ENCODE peak calls at places on chromosomes 6 and 20, in seven cellular contexts. X is IMR-90, K is A549, V is NB4, P is spleen, E is esophagus squamous epithelium, G is suprapubic skin. N is an unnamed sample.

GRCh38 chr6:12718025-12718424 is 1.5 kb downstream of the PHACTR1 start:
- DNase-seq in X (peak), K (peak), V (no peak), P (no peak), E (no peak), G (no peak), N (no peak)

GRCh38 chr20:51400051-51400926 is 142.2 kb downstream of the NFATC2 start:
- DNase-seq in X (no peak), K (no peak), V (no peak), P (peak), E (peak), G (no peak), N (no peak)

GRCh38 chr6:124795879-124796838 is 166.1 kb upstream of the RNF217 start:
- DNase-seq in X (peak), K (no peak), V (peak), P (no peak), E (no peak), G (no peak), N (no peak)

GRCh38 chr20:11675920-11676617 is 241.6 kb upstream of the BTBD3 start:
- DNase-seq in X (peak), K (no peak), V (no peak), P (no peak), E (no peak), G (no peak), N (no peak)

GRCh38 chr20:14337400-14338171 is at the start of gene FLRT3:
- DNase-seq in X (peak), K (peak), V (peak), P (no peak), E (no peak), G (peak), N (no peak)

GRCh38 chr6:111646942-111647341 is 41.3 kb upstream of the TRAF3IP2 start:
- DNase-seq in X (peak), K (no peak), V (no peak), P (no peak), E (no peak), G (no peak), N (no peak)

GRCh38 chr6:56475736-56476457 is 166.8 kb downstream of the DST start:
- DNase-seq in X (peak), K (no peak), V (no peak), P (no peak), E (no peak), G (no peak), N (no peak)

GRCh38 chr6:155084431-155085123 is 89.5 kb downstream of the TIAM2 start:
- DNase-seq in X (peak), K (no peak), V (no peak), P (no peak), E (no peak), G (no peak), N (no peak)

GRCh38 chr20:4814696-4815252 is 93.1 kb downstream of the PRND start:
- DNase-seq in X (no peak), K (no peak), V (peak), P (peak), E (peak), G (peak), N (peak)

GRCh38 chr6:125444234-125444949 is 142.6 kb upstream of the HDDC2 start:
- DNase-seq in X (no peak), K (no peak), V (no peak), P (no peak), E (no peak), G (no peak), N (no peak)

GRCh38 chr6:135087403-135087802 is 32.8 kb upstream of the HBS1L start:
- DNase-seq in X (no peak), K (no peak), V (peak), P (no peak), E (no peak), G (no peak), N (no peak)

GRCh38 chr6:72245565-72245964 is 359.2 kb downstream of the RIMS1 start:
- DNase-seq in X (peak), K (no peak), V (no peak), P (no peak), E (no peak), G (no peak), N (no peak)

GRCh38 chr6:122821095-122821494 is 32.0 kb downstream of the SMPDL3A start:
- DNase-seq in X (no peak), K (no peak), V (no peak), P (no peak), E (no peak), G (no peak), N (no peak)

GRCh38 chr6:119129968-119130484 is 51.6 kb upstream of the FAM184A start:
- DNase-seq in X (peak), K (no peak), V (no peak), P (no peak), E (no peak), G (no peak), N (no peak)

GRCh38 chr20:23257848-23258746 is 92.5 kb upstream of the NXT1 start:
- DNase-seq in X (peak), K (no peak), V (peak), P (no peak), E (no peak), G (no peak), N (no peak)

GRCh38 chr6:36633915-36634314 is 39.8 kb downstream of the SRSF3 start:
- DNase-seq in X (peak), K (no peak), V (no peak), P (peak), E (no peak), G (no peak), N (peak)

GRCh38 chr6:27176096-27176495 is 71.4 kb upstream of the PRSS16 start:
- DNase-seq in X (peak), K (no peak), V (peak), P (no peak), E (no peak), G (no peak), N (no peak)

GRCh38 chr20:32333181-32333987 is 24.7 kb upstream of the ASXL1 start:
- DNase-seq in X (no peak), K (no peak), V (no peak), P (no peak), E (no peak), G (no peak), N (no peak)

GRCh38 chr20:9503530-9504251 is 10.7 kb upstream of the LAMP5 start:
- DNase-seq in X (peak), K (no peak), V (peak), P (no peak), E (no peak), G (no peak), N (no peak)

GRCh38 chr20:43066061-43066575 is 123.6 kb downstream of the PTPRT start:
- DNase-seq in X (no peak), K (no peak), V (no peak), P (no peak), E (no peak), G (no peak), N (no peak)

GRCh38 chr6:8017276-8017701 is 46.9 kb downstream of the BLOC1S5 start:
- DNase-seq in X (no peak), K (no peak), V (no peak), P (no peak), E (no peak), G (no peak), N (no peak)

GRCh38 chr6:72464791-72465691 is 156.8 kb upstream of the KCNQ5 start:
- DNase-seq in X (peak), K (no peak), V (peak), P (no peak), E (no peak), G (no peak), N (no peak)

GRCh38 chr6:109073344-109074235 is 21.1 kb downstream of the SESN1 start:
- DNase-seq in X (peak), K (peak), V (peak), P (no peak), E (no peak), G (no peak), N (no peak)

GRCh38 chr20:63014710-63015109 is 7.9 kb upstream of the BHLHE23 start:
- DNase-seq in X (no peak), K (no peak), V (no peak), P (no peak), E (no peak), G (no peak), N (no peak)

GRCh38 chr6:101290346-101290745 is 103.2 kb upstream of the GRIK2 start:
- DNase-seq in X (no peak), K (no peak), V (no peak), P (no peak), E (no peak), G (no peak), N (no peak)

GRCh38 chr6:135228486-135228885 is 47.4 kb downstream of the MYB start:
- DNase-seq in X (no peak), K (no peak), V (no peak), P (no peak), E (no peak), G (no peak), N (no peak)

GRCh38 chr6:73857341-73857890 is 161.4 kb downstream of the CD109 start:
- DNase-seq in X (no peak), K (no peak), V (no peak), P (no peak), E (no peak), G (no peak), N (no peak)

GRCh38 chr20:59676877-59677140 is 72.5 kb downstream of the PHACTR3 start:
- DNase-seq in X (no peak), K (no peak), V (no peak), P (no peak), E (no peak), G (no peak), N (no peak)

GRCh38 chr6:137921823-137922222 is 54.8 kb downstream of the TNFAIP3 start:
- DNase-seq in X (no peak), K (no peak), V (peak), P (no peak), E (no peak), G (no peak), N (no peak)

GRCh38 chr6:19478992-19479391 is 358.2 kb upstream of the ID4 start:
- DNase-seq in X (peak), K (no peak), V (no peak), P (no peak), E (no peak), G (no peak), N (no peak)

GRCh38 chr6:131911951-131912350 is 39.2 kb downstream of the CCN2 start:
- DNase-seq in X (peak), K (no peak), V (no peak), P (no peak), E (no peak), G (no peak), N (no peak)

GRCh38 chr6:131914234-131914633 is 36.9 kb downstream of the CCN2 start:
- DNase-seq in X (peak), K (no peak), V (no peak), P (no peak), E (no peak), G (no peak), N (no peak)

GRCh38 chr6:131909408-131910218 is 41.6 kb downstream of the CCN2 start:
- DNase-seq in X (peak), K (peak), V (peak), P (no peak), E (no peak), G (peak), N (no peak)

GRCh38 chr6:131910956-131911355 is 40.2 kb downstream of the CCN2 start:
- DNase-seq in X (no peak), K (no peak), V (no peak), P (no peak), E (no peak), G (no peak), N (no peak)

GRCh38 chr6:131910219-131910589 is 41.0 kb downstream of the CCN2 start:
- DNase-seq in X (no peak), K (no peak), V (no peak), P (no peak), E (no peak), G (no peak), N (no peak)
- TF ChIP-seq CTCF in X (no peak), K (no peak), V (no peak), P (no peak), E (no peak), G (no peak), N (peak)

GRCh38 chr6:4844108-4844507 is 67.9 kb downstream of the CDYL start:
- DNase-seq in X (no peak), K (no peak), V (no peak), P (no peak), E (no peak), G (no peak), N (no peak)
- TF ChIP-seq CTCF in X (no peak), K (peak), V (peak), P (no peak), E (no peak), G (no peak), N (peak)

GRCh38 chr6:41411961-41412360 is 76.6 kb downstream of the NCR2 start:
- DNase-seq in X (no peak), K (no peak), V (no peak), P (no peak), E (no peak), G (no peak), N (no peak)

GRCh38 chr6:41413250-41413649 is 77.8 kb downstream of the NCR2 start:
- DNase-seq in X (no peak), K (no peak), V (no peak), P (no peak), E (no peak), G (no peak), N (no peak)

GRCh38 chr6:41422156-41422555 is 86.7 kb downstream of the NCR2 start:
- DNase-seq in X (no peak), K (no peak), V (no peak), P (no peak), E (no peak), G (no peak), N (no peak)

GRCh38 chr6:41419385-41419784 is 84.0 kb downstream of the NCR2 start:
- DNase-seq in X (no peak), K (no peak), V (no peak), P (no peak), E (no peak), G (no peak), N (no peak)

GRCh38 chr6:41416165-41416837 is 80.9 kb downstream of the NCR2 start:
- DNase-seq in X (no peak), K (no peak), V (no peak), P (no peak), E (no peak), G (no peak), N (no peak)
- TF ChIP-seq CTCF in X (no peak), K (no peak), V (no peak), P (no peak), E (no peak), G (no peak), N (no peak)

DNA sequence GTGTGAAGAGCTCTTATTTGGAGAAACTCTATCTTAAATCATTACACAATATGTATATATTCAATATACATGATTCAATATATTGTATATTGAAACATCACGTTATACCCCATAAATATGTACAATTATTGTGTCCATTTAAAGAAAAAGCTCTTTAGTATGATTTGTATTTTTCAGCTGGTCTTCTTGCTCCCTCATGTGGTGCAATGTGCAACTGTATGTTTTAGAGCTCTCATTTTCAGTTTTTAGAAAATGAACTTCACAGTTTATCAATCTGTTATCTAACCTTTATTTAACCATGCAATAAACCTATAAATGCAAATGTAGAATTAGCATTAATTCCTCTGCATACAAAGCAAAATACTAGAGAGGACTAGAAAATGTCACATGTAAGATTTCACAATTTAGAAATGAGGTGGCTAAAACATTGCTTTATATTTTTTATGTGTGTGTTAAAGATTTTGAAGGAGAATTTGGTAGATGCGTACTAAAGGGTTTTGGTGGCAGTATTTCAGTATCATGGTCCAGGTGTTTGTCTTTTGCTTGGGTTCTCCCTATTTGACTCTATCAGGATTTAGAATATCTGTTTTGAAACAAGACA is 167.1 kb downstream of the PHF3 start:
- DNase-seq in X (peak), K (no peak), V (peak), P (no peak), E (no peak), G (no peak), N (no peak)
- TF ChIP-seq CTCF in X (peak), K (peak), V (peak), P (no peak), E (peak), G (peak), N (peak)

GRCh38 chr20:57482148-57482547 is 42.8 kb downstream of the CTCFL start:
- DNase-seq in X (no peak), K (no peak), V (peak), P (peak), E (no peak), G (no peak), N (no peak)
- TF ChIP-seq CTCF in X (no peak), K (no peak), V (no peak), P (no peak), E (no peak), G (no peak), N (no peak)

GRCh38 chr6:149698175-149698574 is 19.7 kb downstream of the LATS1 start:
- DNase-seq in X (no peak), K (no peak), V (no peak), P (no peak), E (no peak), G (no peak), N (no peak)

GRCh38 chr6:149701699-149702098 is 16.2 kb downstream of the LATS1 start:
- DNase-seq in X (peak), K (no peak), V (no peak), P (no peak), E (no peak), G (no peak), N (no peak)

GRCh38 chr6:149694926-149695325 is 23.0 kb downstream of the LATS1 start:
- DNase-seq in X (no peak), K (no peak), V (no peak), P (no peak), E (no peak), G (no peak), N (no peak)

GRCh38 chr6:149696904-149697303 is 21.0 kb downstream of the LATS1 start:
- DNase-seq in X (peak), K (no peak), V (no peak), P (no peak), E (no peak), G (no peak), N (no peak)

DNA sequence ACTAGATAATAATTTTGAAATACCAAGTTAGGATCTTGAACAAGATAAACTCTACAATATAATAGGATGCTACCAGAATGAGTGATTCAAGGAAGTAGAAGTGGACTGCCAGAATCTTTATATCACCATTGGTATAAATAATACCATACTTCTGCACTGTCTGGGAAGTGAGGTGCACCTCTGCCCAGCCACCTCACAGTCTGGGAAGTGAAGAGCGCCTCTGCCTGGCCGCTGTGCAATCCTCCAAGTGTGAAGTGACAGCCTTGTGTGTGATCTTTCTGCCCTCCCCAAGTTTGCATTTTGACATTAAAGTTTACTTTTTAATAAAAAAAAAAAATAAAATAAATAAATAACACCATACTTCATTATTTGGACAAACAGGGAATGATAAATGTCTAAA is 18.8 kb downstream of the LATS1 start:
- DNase-seq in X (no peak), K (no peak), V (no peak), P (no peak), E (no peak), G (no peak), N (no peak)
- TF ChIP-seq CTCF in X (no peak), K (no peak), V (peak), P (no peak), E (no peak), G (no peak), N (no peak)

GRCh38 chr6:44298055-44298803 is 14.9 kb downstream of the AARS2 start:
- DNase-seq in X (no peak), K (no peak), V (peak), P (peak), E (no peak), G (no peak), N (no peak)
- TF ChIP-seq CTCF in X (no peak), K (no peak), V (no peak), P (no peak), E (no peak), G (no peak), N (no peak)